ENCODE peak calls at places on chromosomes 6 and 20, in ten cellular contexts. One of them, this sample, is unnamed.

GRCh38 chr6:109389650-109390274 is 7.5 kb upstream of the CD164 start:
- DNase-seq in B cell: no peak
- DNase-seq in amniotic stem cell: no peak
- DNase-seq in activated CD8-positive, alpha-beta T cell treated with anti-CD3 and anti-CD28 coated beads for 36 hours: no peak
- DNase-seq in activated CD8-positive, alpha-beta memory T cell treated with anti-CD3 and anti-CD28 coated beads for 1 hour: no peak
- DNase-seq in mammary epithelial cell: peak; percentile 62
- DNase-seq in occipital lobe: no peak
- DNase-seq in right cardiac atrium: no peak
- DNase-seq in GM23338: no peak
- DNase-seq in posterior vena cava: no peak
- DNase-seq in this sample: no peak

GRCh38 chr6:66421570-66421969 is 714.5 kb upstream of the EYS start:
- DNase-seq in mammary epithelial cell: no peak
- DNase-seq in activated CD8-positive, alpha-beta T cell treated with anti-CD3 and anti-CD28 coated beads for 36 hours: no peak
- DNase-seq in occipital lobe: no peak
- DNase-seq in amniotic stem cell: no peak
- DNase-seq in right cardiac atrium: no peak
- DNase-seq in posterior vena cava: no peak
- DNase-seq in activated CD8-positive, alpha-beta memory T cell treated with anti-CD3 and anti-CD28 coated beads for 1 hour: no peak
- DNase-seq in B cell: no peak
- DNase-seq in GM23338: peak; percentile 58
- DNase-seq in this sample: peak; percentile 39

GRCh38 chr6:112148103-112148502 is 60.7 kb downstream of the FAM229B start:
- DNase-seq in mammary epithelial cell: no peak
- DNase-seq in posterior vena cava: no peak
- DNase-seq in amniotic stem cell: no peak
- DNase-seq in activated CD8-positive, alpha-beta memory T cell treated with anti-CD3 and anti-CD28 coated beads for 1 hour: no peak
- DNase-seq in GM23338: peak; percentile 29
- DNase-seq in activated CD8-positive, alpha-beta T cell treated with anti-CD3 and anti-CD28 coated beads for 36 hours: no peak
- DNase-seq in right cardiac atrium: no peak
- DNase-seq in B cell: no peak
- DNase-seq in occipital lobe: no peak
- DNase-seq in this sample: no peak

GRCh38 chr6:129923520-129923919 is 62.4 kb upstream of the TMEM244 start:
- DNase-seq in GM23338: no peak
- DNase-seq in activated CD8-positive, alpha-beta T cell treated with anti-CD3 and anti-CD28 coated beads for 36 hours: no peak
- DNase-seq in occipital lobe: no peak
- DNase-seq in posterior vena cava: no peak
- DNase-seq in mammary epithelial cell: no peak
- DNase-seq in amniotic stem cell: no peak
- DNase-seq in right cardiac atrium: no peak
- DNase-seq in B cell: no peak
- DNase-seq in activated CD8-positive, alpha-beta memory T cell treated with anti-CD3 and anti-CD28 coated beads for 1 hour: no peak
- DNase-seq in this sample: no peak

GRCh38 chr6:147711511-147711910 is 203.0 kb downstream of the SAMD5 start:
- DNase-seq in right cardiac atrium: no peak
- DNase-seq in activated CD8-positive, alpha-beta memory T cell treated with anti-CD3 and anti-CD28 coated beads for 1 hour: no peak
- DNase-seq in occipital lobe: no peak
- DNase-seq in B cell: no peak
- DNase-seq in posterior vena cava: no peak
- DNase-seq in amniotic stem cell: no peak
- DNase-seq in activated CD8-positive, alpha-beta T cell treated with anti-CD3 and anti-CD28 coated beads for 36 hours: no peak
- DNase-seq in mammary epithelial cell: no peak
- DNase-seq in GM23338: no peak
- DNase-seq in this sample: no peak

GRCh38 chr6:80636689-80637088 is 530.2 kb downstream of the BCKDHB start:
- DNase-seq in occipital lobe: no peak
- DNase-seq in GM23338: no peak
- DNase-seq in activated CD8-positive, alpha-beta memory T cell treated with anti-CD3 and anti-CD28 coated beads for 1 hour: no peak
- DNase-seq in right cardiac atrium: no peak
- DNase-seq in mammary epithelial cell: no peak
- DNase-seq in activated CD8-positive, alpha-beta T cell treated with anti-CD3 and anti-CD28 coated beads for 36 hours: no peak
- DNase-seq in posterior vena cava: no peak
- DNase-seq in B cell: no peak
- DNase-seq in amniotic stem cell: no peak
- DNase-seq in this sample: no peak

GRCh38 chr6:159169557-159170332 is 545 bp downstream of the FNDC1 start:
- DNase-seq in B cell: peak; percentile 38
- DNase-seq in activated CD8-positive, alpha-beta memory T cell treated with anti-CD3 and anti-CD28 coated beads for 1 hour: no peak
- DNase-seq in activated CD8-positive, alpha-beta T cell treated with anti-CD3 and anti-CD28 coated beads for 36 hours: peak; percentile 56
- DNase-seq in GM23338: peak; percentile 86
- DNase-seq in right cardiac atrium: peak; percentile 18
- DNase-seq in amniotic stem cell: no peak
- DNase-seq in occipital lobe: no peak
- DNase-seq in posterior vena cava: no peak
- DNase-seq in mammary epithelial cell: peak; percentile 26
- DNase-seq in this sample: peak; percentile 90

GRCh38 chr6:79463721-79464120 is 73.5 kb downstream of the LCA5 start:
- DNase-seq in amniotic stem cell: no peak
- DNase-seq in posterior vena cava: no peak
- DNase-seq in GM23338: peak; percentile 69
- DNase-seq in occipital lobe: no peak
- DNase-seq in mammary epithelial cell: peak; percentile 46
- DNase-seq in activated CD8-positive, alpha-beta memory T cell treated with anti-CD3 and anti-CD28 coated beads for 1 hour: no peak
- DNase-seq in activated CD8-positive, alpha-beta T cell treated with anti-CD3 and anti-CD28 coated beads for 36 hours: no peak
- DNase-seq in B cell: no peak
- DNase-seq in right cardiac atrium: no peak
- DNase-seq in this sample: peak; percentile 95

GRCh38 chr20:2244523-2244922 is 51.3 kb upstream of the TGM3 start:
- DNase-seq in B cell: no peak
- DNase-seq in amniotic stem cell: no peak
- DNase-seq in occipital lobe: no peak
- DNase-seq in mammary epithelial cell: no peak
- DNase-seq in activated CD8-positive, alpha-beta memory T cell treated with anti-CD3 and anti-CD28 coated beads for 1 hour: no peak
- DNase-seq in posterior vena cava: no peak
- DNase-seq in GM23338: no peak
- DNase-seq in activated CD8-positive, alpha-beta T cell treated with anti-CD3 and anti-CD28 coated beads for 36 hours: no peak
- DNase-seq in right cardiac atrium: no peak
- DNase-seq in this sample: no peak

GRCh38 chr6:24752917-24753486 is 21.7 kb upstream of the GMNN start:
- DNase-seq in B cell: no peak
- DNase-seq in occipital lobe: no peak
- DNase-seq in GM23338: no peak
- DNase-seq in activated CD8-positive, alpha-beta memory T cell treated with anti-CD3 and anti-CD28 coated beads for 1 hour: no peak
- DNase-seq in amniotic stem cell: no peak
- DNase-seq in activated CD8-positive, alpha-beta T cell treated with anti-CD3 and anti-CD28 coated beads for 36 hours: no peak
- DNase-seq in right cardiac atrium: no peak
- DNase-seq in posterior vena cava: no peak
- DNase-seq in mammary epithelial cell: no peak
- DNase-seq in this sample: no peak

GRCh38 chr20:41135187-41135887 is 2.0 kb upstream of the PLCG1 start:
- DNase-seq in posterior vena cava: peak; percentile 77
- DNase-seq in right cardiac atrium: no peak
- DNase-seq in mammary epithelial cell: peak; percentile 37
- DNase-seq in activated CD8-positive, alpha-beta memory T cell treated with anti-CD3 and anti-CD28 coated beads for 1 hour: peak; percentile 43
- DNase-seq in B cell: peak; percentile 74
- DNase-seq in GM23338: peak; percentile 85
- DNase-seq in activated CD8-positive, alpha-beta T cell treated with anti-CD3 and anti-CD28 coated beads for 36 hours: peak; percentile 80
- DNase-seq in amniotic stem cell: no peak
- DNase-seq in occipital lobe: no peak
- DNase-seq in this sample: peak; percentile 90

GRCh38 chr6:13241364-13241763 is 87.0 kb downstream of the TBC1D7 start:
- DNase-seq in activated CD8-positive, alpha-beta memory T cell treated with anti-CD3 and anti-CD28 coated beads for 1 hour: no peak
- DNase-seq in occipital lobe: no peak
- DNase-seq in mammary epithelial cell: no peak
- DNase-seq in GM23338: no peak
- DNase-seq in B cell: no peak
- DNase-seq in amniotic stem cell: no peak
- DNase-seq in right cardiac atrium: no peak
- DNase-seq in activated CD8-positive, alpha-beta T cell treated with anti-CD3 and anti-CD28 coated beads for 36 hours: no peak
- DNase-seq in posterior vena cava: no peak
- DNase-seq in this sample: no peak

GRCh38 chr6:118377711-118378414 is 170.2 kb upstream of the PLN start:
- DNase-seq in activated CD8-positive, alpha-beta T cell treated with anti-CD3 and anti-CD28 coated beads for 36 hours: peak; percentile 2
- DNase-seq in mammary epithelial cell: no peak
- DNase-seq in GM23338: peak; percentile 74
- DNase-seq in right cardiac atrium: peak; percentile 38
- DNase-seq in amniotic stem cell: no peak
- DNase-seq in B cell: no peak
- DNase-seq in occipital lobe: no peak
- DNase-seq in posterior vena cava: no peak
- DNase-seq in activated CD8-positive, alpha-beta memory T cell treated with anti-CD3 and anti-CD28 coated beads for 1 hour: no peak
- DNase-seq in this sample: peak; percentile 9

GRCh38 chr20:10481671-10482070 is 46.6 kb downstream of the SLX4IP start:
- DNase-seq in posterior vena cava: no peak
- DNase-seq in activated CD8-positive, alpha-beta T cell treated with anti-CD3 and anti-CD28 coated beads for 36 hours: no peak
- DNase-seq in amniotic stem cell: no peak
- DNase-seq in B cell: no peak
- DNase-seq in occipital lobe: no peak
- DNase-seq in mammary epithelial cell: no peak
- DNase-seq in activated CD8-positive, alpha-beta memory T cell treated with anti-CD3 and anti-CD28 coated beads for 1 hour: no peak
- DNase-seq in right cardiac atrium: no peak
- DNase-seq in GM23338: no peak
- DNase-seq in this sample: no peak

GRCh38 chr20:50729925-50730764 is 1.2 kb upstream of the PARD6B start:
- DNase-seq in amniotic stem cell: no peak
- DNase-seq in right cardiac atrium: no peak
- DNase-seq in occipital lobe: no peak
- DNase-seq in mammary epithelial cell: no peak
- DNase-seq in activated CD8-positive, alpha-beta T cell treated with anti-CD3 and anti-CD28 coated beads for 36 hours: no peak
- DNase-seq in activated CD8-positive, alpha-beta memory T cell treated with anti-CD3 and anti-CD28 coated beads for 1 hour: no peak
- DNase-seq in GM23338: peak; percentile 61
- DNase-seq in B cell: no peak
- DNase-seq in posterior vena cava: peak; percentile 44
- DNase-seq in this sample: peak; percentile 80

GRCh38 chr6:32224696-32225095 is 829 bp upstream of the NOTCH4 start:
- DNase-seq in B cell: peak; percentile 50
- DNase-seq in activated CD8-positive, alpha-beta T cell treated with anti-CD3 and anti-CD28 coated beads for 36 hours: no peak
- DNase-seq in amniotic stem cell: no peak
- DNase-seq in GM23338: no peak
- DNase-seq in posterior vena cava: no peak
- DNase-seq in activated CD8-positive, alpha-beta memory T cell treated with anti-CD3 and anti-CD28 coated beads for 1 hour: no peak
- DNase-seq in occipital lobe: no peak
- DNase-seq in mammary epithelial cell: no peak
- DNase-seq in right cardiac atrium: no peak
- DNase-seq in this sample: no peak

GRCh38 chr6:34093206-34093605 is 52.7 kb downstream of the GRM4 start:
- DNase-seq in activated CD8-positive, alpha-beta memory T cell treated with anti-CD3 and anti-CD28 coated beads for 1 hour: no peak
- DNase-seq in posterior vena cava: no peak
- DNase-seq in mammary epithelial cell: no peak
- DNase-seq in B cell: no peak
- DNase-seq in occipital lobe: no peak
- DNase-seq in GM23338: no peak
- DNase-seq in activated CD8-positive, alpha-beta T cell treated with anti-CD3 and anti-CD28 coated beads for 36 hours: no peak
- DNase-seq in right cardiac atrium: no peak
- DNase-seq in amniotic stem cell: no peak
- DNase-seq in this sample: no peak

GRCh38 chr20:58547527-58548475 is 32.6 kb upstream of the APCDD1L start:
- DNase-seq in posterior vena cava: no peak
- DNase-seq in right cardiac atrium: no peak
- DNase-seq in GM23338: no peak
- DNase-seq in mammary epithelial cell: no peak
- DNase-seq in amniotic stem cell: no peak
- DNase-seq in activated CD8-positive, alpha-beta T cell treated with anti-CD3 and anti-CD28 coated beads for 36 hours: no peak
- DNase-seq in B cell: no peak
- DNase-seq in occipital lobe: no peak
- DNase-seq in activated CD8-positive, alpha-beta memory T cell treated with anti-CD3 and anti-CD28 coated beads for 1 hour: no peak
- DNase-seq in this sample: no peak

GRCh38 chr6:108115598-108116058 is 41.1 kb upstream of the OSTM1 start:
- DNase-seq in right cardiac atrium: peak; percentile 39
- DNase-seq in mammary epithelial cell: peak; percentile 25
- DNase-seq in posterior vena cava: peak; percentile 83
- DNase-seq in amniotic stem cell: no peak
- DNase-seq in activated CD8-positive, alpha-beta memory T cell treated with anti-CD3 and anti-CD28 coated beads for 1 hour: no peak
- DNase-seq in activated CD8-positive, alpha-beta T cell treated with anti-CD3 and anti-CD28 coated beads for 36 hours: peak; percentile 45
- DNase-seq in B cell: peak; percentile 38
- DNase-seq in GM23338: peak; percentile 80
- DNase-seq in occipital lobe: no peak
- DNase-seq in this sample: peak; percentile 63

GRCh38 chr6:157644043-157644810 is 178.8 kb upstream of the SNX9 start:
- DNase-seq in occipital lobe: no peak
- DNase-seq in B cell: no peak
- DNase-seq in mammary epithelial cell: peak; percentile 39
- DNase-seq in amniotic stem cell: no peak
- DNase-seq in right cardiac atrium: peak; percentile 32
- DNase-seq in GM23338: no peak
- DNase-seq in activated CD8-positive, alpha-beta T cell treated with anti-CD3 and anti-CD28 coated beads for 36 hours: peak; percentile 59
- DNase-seq in posterior vena cava: no peak
- DNase-seq in activated CD8-positive, alpha-beta memory T cell treated with anti-CD3 and anti-CD28 coated beads for 1 hour: no peak
- DNase-seq in this sample: no peak

GRCh38 chr6:20377623-20378265 is 23.9 kb upstream of the E2F3 start:
- DNase-seq in posterior vena cava: no peak
- DNase-seq in activated CD8-positive, alpha-beta T cell treated with anti-CD3 and anti-CD28 coated beads for 36 hours: peak; percentile 24
- DNase-seq in amniotic stem cell: peak; percentile 20
- DNase-seq in GM23338: no peak
- DNase-seq in B cell: peak; percentile 23
- DNase-seq in mammary epithelial cell: no peak
- DNase-seq in activated CD8-positive, alpha-beta memory T cell treated with anti-CD3 and anti-CD28 coated beads for 1 hour: no peak
- DNase-seq in occipital lobe: no peak
- DNase-seq in right cardiac atrium: no peak
- DNase-seq in this sample: no peak

This sample was measured in mesendoderm.